ENCODE peak calls at places on chromosome 14, in six cellular contexts. One of them, this sample, is unnamed.

GRCh38 chr14:90624732-90625444 is 191.3 kb downstream of the TTC7B start:
- DNase-seq in OCI-LY7: no peak
- DNase-seq in dorsolateral prefrontal cortex: no peak
- DNase-seq in fibroblast of lung: peak; percentile 40
- DNase-seq in AG10803: no peak
- DNase-seq in left lung: no peak
- DNase-seq in this sample: no peak

GRCh38 chr14:61925043-61925442 is 162.8 kb downstream of the SNAPC1 start:
- DNase-seq in OCI-LY7: peak; percentile 43
- DNase-seq in AG10803: peak; percentile 34
- DNase-seq in dorsolateral prefrontal cortex: peak; percentile 28
- DNase-seq in fibroblast of lung: peak; percentile 36
- DNase-seq in left lung: no peak
- DNase-seq in this sample: peak; percentile 19

GRCh38 chr14:34348592-34348991 is 113.4 kb downstream of the SPTSSA start:
- DNase-seq in dorsolateral prefrontal cortex: no peak
- DNase-seq in fibroblast of lung: no peak
- DNase-seq in left lung: no peak
- DNase-seq in OCI-LY7: no peak
- DNase-seq in AG10803: no peak
- DNase-seq in this sample: no peak

GRCh38 chr14:32657081-32657480 is 281.6 kb upstream of the NPAS3 start:
- DNase-seq in AG10803: peak; percentile 68
- DNase-seq in dorsolateral prefrontal cortex: peak; percentile 45
- DNase-seq in fibroblast of lung: peak; percentile 92
- DNase-seq in left lung: peak; percentile 63
- DNase-seq in OCI-LY7: no peak
- DNase-seq in this sample: peak; percentile 33

GRCh38 chr14:60064491-60065072 is 27.1 kb upstream of the PCNX4 start:
- DNase-seq in AG10803: peak; percentile 55
- DNase-seq in dorsolateral prefrontal cortex: no peak
- DNase-seq in fibroblast of lung: peak; percentile 70
- DNase-seq in OCI-LY7: peak; percentile 59
- DNase-seq in left lung: no peak
- DNase-seq in this sample: peak; percentile 28

GRCh38 chr14:61927015-61927414 is 164.8 kb downstream of the SNAPC1 start:
- DNase-seq in fibroblast of lung: no peak
- DNase-seq in OCI-LY7: no peak
- DNase-seq in dorsolateral prefrontal cortex: no peak
- DNase-seq in left lung: no peak
- DNase-seq in AG10803: peak; percentile 44
- DNase-seq in this sample: peak; percentile 29

GRCh38 chr14:95255487-95255886 is 64.2 kb downstream of the CLMN start:
- DNase-seq in OCI-LY7: peak; percentile 76
- DNase-seq in left lung: peak; percentile 82
- DNase-seq in AG10803: peak; percentile 53
- DNase-seq in fibroblast of lung: peak; percentile 32
- DNase-seq in dorsolateral prefrontal cortex: no peak
- DNase-seq in this sample: no peak

GRCh38 chr14:41051801-41052200 is 554.9 kb upstream of the LRFN5 start:
- DNase-seq in fibroblast of lung: no peak
- DNase-seq in left lung: no peak
- DNase-seq in OCI-LY7: no peak
- DNase-seq in dorsolateral prefrontal cortex: no peak
- DNase-seq in AG10803: no peak
- DNase-seq in this sample: no peak

GRCh38 chr14:73741876-73742519 is 27.8 kb upstream of the PNMA1 start:
- DNase-seq in fibroblast of lung: no peak
- DNase-seq in OCI-LY7: peak; percentile 11
- DNase-seq in left lung: no peak
- DNase-seq in AG10803: no peak
- DNase-seq in dorsolateral prefrontal cortex: peak; percentile 54
- DNase-seq in this sample: no peak

GRCh38 chr14:61461808-61462275 is 140.5 kb downstream of the PRKCH start:
- DNase-seq in OCI-LY7: peak; percentile 80
- DNase-seq in AG10803: peak; percentile 74
- DNase-seq in fibroblast of lung: peak; percentile 85
- DNase-seq in dorsolateral prefrontal cortex: no peak
- DNase-seq in left lung: no peak
- DNase-seq in this sample: peak; percentile 70

GRCh38 chr14:38412654-38413053 is 156.8 kb upstream of the CLEC14A start:
- DNase-seq in AG10803: no peak
- DNase-seq in fibroblast of lung: no peak
- DNase-seq in left lung: no peak
- DNase-seq in OCI-LY7: no peak
- DNase-seq in dorsolateral prefrontal cortex: no peak
- DNase-seq in this sample: no peak

GRCh38 chr14:51053157-51053556 is 41.7 kb downstream of the TRIM9 start:
- DNase-seq in left lung: no peak
- DNase-seq in fibroblast of lung: no peak
- DNase-seq in dorsolateral prefrontal cortex: no peak
- DNase-seq in AG10803: no peak
- DNase-seq in OCI-LY7: no peak
- DNase-seq in this sample: no peak

GRCh38 chr14:55237999-55238680 is 33.1 kb upstream of the FBXO34 start:
- DNase-seq in OCI-LY7: no peak
- DNase-seq in fibroblast of lung: no peak
- DNase-seq in dorsolateral prefrontal cortex: no peak
- DNase-seq in AG10803: no peak
- DNase-seq in left lung: no peak
- DNase-seq in this sample: no peak

GRCh38 chr14:80356413-80356812 is 145.1 kb upstream of the DIO2 start:
- DNase-seq in fibroblast of lung: peak; percentile 17
- DNase-seq in AG10803: no peak
- DNase-seq in OCI-LY7: peak; percentile 3
- DNase-seq in dorsolateral prefrontal cortex: no peak
- DNase-seq in left lung: no peak
- DNase-seq in this sample: no peak

GRCh38 chr14:47332939-47333338 is 342.5 kb downstream of the MDGA2 start:
- DNase-seq in AG10803: no peak
- DNase-seq in OCI-LY7: no peak
- DNase-seq in left lung: no peak
- DNase-seq in fibroblast of lung: no peak
- DNase-seq in dorsolateral prefrontal cortex: no peak
- DNase-seq in this sample: no peak

GRCh38 chr14:67045440-67045839 is 143.8 kb upstream of the GARIN2 start:
- DNase-seq in fibroblast of lung: no peak
- DNase-seq in OCI-LY7: no peak
- DNase-seq in left lung: no peak
- DNase-seq in AG10803: no peak
- DNase-seq in dorsolateral prefrontal cortex: no peak
- DNase-seq in this sample: no peak

GRCh38 chr14:64654072-64654899 is 49.9 kb upstream of the PLEKHG3 start:
- DNase-seq in fibroblast of lung: peak; percentile 89
- DNase-seq in OCI-LY7: no peak
- DNase-seq in left lung: no peak
- DNase-seq in AG10803: peak; percentile 92
- DNase-seq in dorsolateral prefrontal cortex: no peak
- DNase-seq in this sample: peak; percentile 47

GRCh38 chr14:68233385-68233784 is 413.8 kb downstream of the RAD51B start:
- DNase-seq in fibroblast of lung: no peak
- DNase-seq in AG10803: no peak
- DNase-seq in OCI-LY7: no peak
- DNase-seq in dorsolateral prefrontal cortex: no peak
- DNase-seq in left lung: no peak
- DNase-seq in this sample: no peak

GRCh38 chr14:98907981-98908544 is 363.9 kb downstream of the BCL11B start:
- DNase-seq in AG10803: no peak
- DNase-seq in left lung: no peak
- DNase-seq in dorsolateral prefrontal cortex: no peak
- DNase-seq in OCI-LY7: no peak
- DNase-seq in fibroblast of lung: no peak
- DNase-seq in this sample: no peak

GRCh38 chr14:50040401-50040775 is 76.0 kb downstream of the VCPKMT start:
- DNase-seq in left lung: no peak
- DNase-seq in dorsolateral prefrontal cortex: no peak
- DNase-seq in OCI-LY7: peak; percentile 61
- DNase-seq in AG10803: peak; percentile 67
- DNase-seq in fibroblast of lung: peak; percentile 71
- DNase-seq in this sample: peak; percentile 56

DNA sequence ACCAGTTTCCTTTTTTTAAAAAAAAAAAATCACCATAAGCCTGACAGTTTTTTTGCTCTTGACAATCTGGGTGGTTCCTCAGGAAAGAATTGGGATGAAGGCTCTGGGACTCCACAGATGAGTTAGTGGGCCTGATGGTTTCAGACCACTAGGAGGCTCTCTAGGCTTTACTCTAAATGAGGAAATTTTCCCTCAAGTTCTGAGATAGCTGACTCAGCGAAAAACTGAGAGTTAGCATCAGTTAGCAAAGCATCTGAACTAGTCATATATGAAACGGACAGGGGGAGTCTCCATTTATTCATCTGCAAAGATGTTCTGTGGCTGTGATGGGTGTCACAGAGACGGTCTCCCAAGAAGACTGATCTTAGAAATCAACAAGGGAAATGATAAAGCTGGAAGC is 314.3 kb upstream of the OR4E1 start:
- DNase-seq in dorsolateral prefrontal cortex: no peak
- DNase-seq in left lung: no peak
- DNase-seq in fibroblast of lung: peak; percentile 26
- DNase-seq in AG10803: peak; percentile 3
- DNase-seq in OCI-LY7: peak; percentile 50
- DNase-seq in this sample: no peak
- TF ChIP-seq CTCF in dorsolateral prefrontal cortex: peak; percentile 19
- TF ChIP-seq CTCF in left lung: no peak
- TF ChIP-seq CTCF in fibroblast of lung: peak; percentile 27
- TF ChIP-seq CTCF in AG10803: peak; percentile 31
- TF ChIP-seq CTCF in OCI-LY7: peak; percentile 78
- TF ChIP-seq CTCF in this sample: peak; percentile 66

GRCh38 chr14:105247026-105247425 is 1.3 kb upstream of the BTBD6 start:
- DNase-seq in dorsolateral prefrontal cortex: no peak
- DNase-seq in left lung: no peak
- DNase-seq in OCI-LY7: no peak
- DNase-seq in fibroblast of lung: no peak
- DNase-seq in AG10803: no peak
- DNase-seq in this sample: no peak

GRCh38 chr14:105240811-105241576 is 7.3 kb upstream of the BTBD6 start:
- DNase-seq in dorsolateral prefrontal cortex: no peak
- DNase-seq in OCI-LY7: no peak
- DNase-seq in fibroblast of lung: no peak
- DNase-seq in left lung: no peak
- DNase-seq in AG10803: no peak
- DNase-seq in this sample: no peak

GRCh38 chr14:105244334-105244733 is 4.0 kb upstream of the BTBD6 start:
- DNase-seq in AG10803: no peak
- DNase-seq in OCI-LY7: no peak
- DNase-seq in left lung: no peak
- DNase-seq in dorsolateral prefrontal cortex: no peak
- DNase-seq in fibroblast of lung: no peak
- DNase-seq in this sample: no peak

GRCh38 chr14:105241641-105242040 is 6.7 kb upstream of the BTBD6 start:
- DNase-seq in dorsolateral prefrontal cortex: no peak
- DNase-seq in AG10803: no peak
- DNase-seq in OCI-LY7: no peak
- DNase-seq in fibroblast of lung: no peak
- DNase-seq in left lung: no peak
- DNase-seq in this sample: no peak
- H3K4me3 ChIP-seq in dorsolateral prefrontal cortex: no peak overlapping the region
- H3K4me3 ChIP-seq in AG10803: no peak overlapping the region
- H3K4me3 ChIP-seq in OCI-LY7: no peak overlapping the region
- H3K4me3 ChIP-seq in fibroblast of lung: no peak overlapping the region
- H3K4me3 ChIP-seq in left lung: no peak overlapping the region
- H3K4me3 ChIP-seq in this sample: no peak overlapping the region

GRCh38 chr14:69299286-69300035 is 39.5 kb downstream of the GALNT16 start:
- DNase-seq in left lung: no peak
- DNase-seq in OCI-LY7: peak; percentile 38
- DNase-seq in fibroblast of lung: no peak
- DNase-seq in AG10803: no peak
- DNase-seq in dorsolateral prefrontal cortex: no peak
- DNase-seq in this sample: no peak
- TF ChIP-seq CTCF in left lung: no peak
- TF ChIP-seq CTCF in OCI-LY7: peak; percentile 71
- TF ChIP-seq CTCF in fibroblast of lung: no peak
- TF ChIP-seq CTCF in AG10803: peak; percentile 30
- TF ChIP-seq CTCF in dorsolateral prefrontal cortex: no peak
- TF ChIP-seq CTCF in this sample: peak; percentile 32

GRCh38 chr14:21539154-21539940 is 13.2 kb upstream of the SALL2 start:
- DNase-seq in left lung: no peak
- DNase-seq in dorsolateral prefrontal cortex: no peak
- DNase-seq in AG10803: no peak
- DNase-seq in OCI-LY7: no peak
- DNase-seq in fibroblast of lung: no peak
- DNase-seq in this sample: no peak
- H3K4me3 ChIP-seq in left lung: no peak overlapping the region
- H3K4me3 ChIP-seq in dorsolateral prefrontal cortex: no peak overlapping the region
- H3K4me3 ChIP-seq in AG10803: no peak overlapping the region
- H3K4me3 ChIP-seq in OCI-LY7: no peak overlapping the region
- H3K4me3 ChIP-seq in fibroblast of lung: no peak overlapping the region
- H3K4me3 ChIP-seq in this sample: no peak overlapping the region

GRCh38 chr14:103123128-103123633 is at the start of gene TNFAIP2:
- DNase-seq in OCI-LY7: no peak
- DNase-seq in dorsolateral prefrontal cortex: no peak
- DNase-seq in left lung: peak; percentile 73
- DNase-seq in AG10803: peak; percentile 44
- DNase-seq in fibroblast of lung: no peak
- DNase-seq in this sample: no peak

GRCh38 chr14:103121161-103121845 is 2.0 kb upstream of the TNFAIP2 start:
- DNase-seq in AG10803: peak; percentile 49
- DNase-seq in left lung: peak; percentile 77
- DNase-seq in OCI-LY7: no peak
- DNase-seq in dorsolateral prefrontal cortex: no peak
- DNase-seq in fibroblast of lung: peak; percentile 60
- DNase-seq in this sample: no peak

GRCh38 chr14:103123634-103124500 is 606 bp downstream of the TNFAIP2 start:
- DNase-seq in dorsolateral prefrontal cortex: no peak
- DNase-seq in fibroblast of lung: no peak
- DNase-seq in OCI-LY7: no peak
- DNase-seq in AG10803: peak; percentile 48
- DNase-seq in left lung: peak; percentile 64
- DNase-seq in this sample: no peak

GRCh38 chr14:103122578-103123127 is 608 bp upstream of the TNFAIP2 start:
- DNase-seq in fibroblast of lung: no peak
- DNase-seq in AG10803: no peak
- DNase-seq in OCI-LY7: no peak
- DNase-seq in dorsolateral prefrontal cortex: no peak
- DNase-seq in left lung: no peak
- DNase-seq in this sample: no peak

DNA sequence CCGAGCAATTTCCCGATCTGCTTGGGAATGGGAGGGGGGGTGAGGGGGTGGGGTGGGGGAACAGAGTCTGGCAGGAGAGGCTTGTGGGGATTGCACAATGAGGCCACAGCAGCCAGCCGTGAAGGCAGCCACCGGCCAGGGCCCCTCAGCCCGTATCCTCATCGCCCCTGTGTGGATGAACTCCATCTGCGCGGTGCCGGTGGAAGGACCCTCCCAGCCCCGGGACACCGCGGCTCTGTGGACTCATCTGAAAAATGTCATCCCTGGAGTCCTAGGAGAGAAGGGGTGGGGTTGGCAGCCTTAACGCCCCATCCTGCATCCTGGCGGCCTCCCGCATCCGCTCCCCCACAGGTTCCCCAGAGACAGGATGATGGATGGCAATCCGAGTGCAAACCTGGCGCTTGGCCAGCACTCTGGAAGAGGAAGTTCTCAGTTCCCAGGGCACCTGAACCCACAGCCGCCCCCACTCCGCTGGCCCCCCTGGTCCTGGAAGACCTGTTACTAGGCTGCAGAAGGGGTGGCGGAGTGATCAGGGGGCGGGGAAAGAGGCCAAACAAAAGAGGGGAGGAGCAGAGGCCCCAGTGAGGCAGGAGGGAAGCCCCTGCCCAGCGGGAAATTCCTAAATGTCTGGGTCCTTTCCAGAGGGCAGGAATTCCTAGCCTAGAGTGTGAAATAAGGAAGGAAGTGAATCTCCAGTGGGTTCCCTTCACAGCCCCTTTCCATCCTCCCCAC is 1.2 kb upstream of the TNFAIP2 start:
- DNase-seq in OCI-LY7: no peak
- DNase-seq in dorsolateral prefrontal cortex: no peak
- DNase-seq in left lung: peak; percentile 85
- DNase-seq in fibroblast of lung: peak; percentile 80
- DNase-seq in AG10803: peak; percentile 70
- DNase-seq in this sample: peak; percentile 51
- TF ChIP-seq CTCF in OCI-LY7: no peak
- TF ChIP-seq CTCF in dorsolateral prefrontal cortex: no peak
- TF ChIP-seq CTCF in left lung: no peak
- TF ChIP-seq CTCF in fibroblast of lung: no peak
- TF ChIP-seq CTCF in AG10803: no peak
- TF ChIP-seq CTCF in this sample: no peak

This sample was measured in astrocyte of the cerebellum.